ENCODE peak calls at places on chromosome 5, in ten cellular contexts. T is lung, R is small intestine, J is mesendoderm, M is OCI-LY7, K is brain microvascular endothelial cell, O is SK-N-SH, D is choroid plexus epithelial cell, G is AG10803, X is BE2C. U is an unnamed sample.

GRCh38 chr5:127723571-127723970 is 20.4 kb downstream of the CCDC192 start:
- DNase-seq in M (no peak), J (no peak), K (peak; percentile 12), T (peak; percentile 60), R (no peak), D (peak; percentile 62), O (no peak), G (peak; percentile 12), X (no peak), U (no peak)

GRCh38 chr5:132777209-132778069 is at the start of gene SEPTIN8:
- DNase-seq in M (peak; percentile 31), T (no peak), R (peak; percentile 51), X (peak; percentile 67), O (peak; percentile 90), J (peak; percentile 11), K (no peak), D (no peak), G (peak; percentile 57), U (no peak)

GRCh38 chr5:69335341-69335975 is 2.9 kb upstream of the CCDC125 start:
- DNase-seq in X (no peak), T (no peak), O (no peak), R (peak; percentile 54), D (no peak), M (no peak), K (no peak), G (no peak), J (no peak), U (no peak)

GRCh38 chr5:88290801-88291200 is 22.2 kb upstream of the TMEM161B start:
- DNase-seq in K (peak; percentile 27), J (no peak), D (peak; percentile 4), R (no peak), O (no peak), X (no peak), M (no peak), G (no peak), T (no peak), U (peak; percentile 11)

GRCh38 chr5:160506006-160507004 is 84.7 kb downstream of the PTTG1 start:
- DNase-seq in M (peak; percentile 51), K (peak; percentile 70), J (peak; percentile 77), D (peak; percentile 68), X (peak; percentile 34), O (peak; percentile 23), G (peak; percentile 62), R (peak; percentile 20), T (no peak), U (no peak)

GRCh38 chr5:91820874-91821273 is 437.8 kb upstream of the ARRDC3 start:
- DNase-seq in D (no peak), R (no peak), G (no peak), O (no peak), M (no peak), J (no peak), T (no peak), K (no peak), X (no peak), U (no peak)

GRCh38 chr5:44266882-44267577 is 122.2 kb downstream of the FGF10 start:
- DNase-seq in K (no peak), X (no peak), G (no peak), M (no peak), R (no peak), J (peak; percentile 74), O (no peak), D (no peak), T (no peak), U (no peak)

GRCh38 chr5:74947961-74948613 is 81.9 kb upstream of the FAM169A start:
- DNase-seq in X (no peak), D (peak; percentile 78), K (peak; percentile 43), G (no peak), T (no peak), M (no peak), O (no peak), J (peak; percentile 58), R (no peak), U (no peak)

DNA sequence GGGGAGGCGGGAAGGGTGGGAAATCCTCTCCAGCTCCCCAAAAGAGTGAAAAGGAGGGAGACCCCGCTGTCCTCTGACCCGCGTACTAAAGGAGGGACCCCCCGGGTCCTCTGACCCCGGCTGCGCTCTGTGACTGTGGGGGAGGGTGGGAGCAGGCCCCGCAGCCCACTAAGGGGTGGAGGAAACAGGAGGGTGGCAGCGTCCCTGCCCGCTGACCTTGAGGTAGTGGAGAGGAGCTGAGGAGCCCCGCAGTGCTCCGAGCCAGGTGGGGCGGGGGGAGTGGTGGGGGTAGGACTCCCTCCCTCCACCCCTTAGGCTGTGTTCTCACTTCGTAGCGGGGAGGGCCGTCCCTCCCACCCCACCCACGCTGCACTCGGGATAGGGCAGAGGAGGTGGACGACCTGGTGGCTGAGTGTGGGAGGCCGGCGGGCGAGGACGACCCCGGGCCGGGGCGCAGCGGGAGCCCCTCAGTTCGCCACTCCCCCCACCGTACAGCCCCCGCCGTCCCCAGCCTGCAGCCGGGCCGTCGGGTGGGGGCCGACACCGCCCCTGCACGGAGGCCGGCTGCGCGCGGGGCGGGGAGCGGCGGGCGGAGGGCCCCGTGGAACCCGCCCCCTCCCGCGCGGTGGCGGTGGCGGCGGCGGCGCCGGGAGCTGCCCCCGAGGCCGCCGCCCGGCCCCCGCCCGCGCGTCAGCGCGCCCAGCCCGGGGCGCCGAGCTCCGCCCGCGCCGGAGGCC is at the start of gene ADCY2:
- DNase-seq in D (no peak), M (no peak), J (peak; percentile 85), O (peak; percentile 21), X (no peak), R (no peak), G (no peak), K (no peak), T (no peak), U (no peak)
- H3K4me3 ChIP-seq in D (no peak within 1 kb of the TSS), M (no peak within 1 kb of the TSS), J (peak within 1 kb of the TSS; percentile 77), O (no peak within 1 kb of the TSS), X (no peak within 1 kb of the TSS), R (no peak within 1 kb of the TSS), G (peak within 1 kb of the TSS; percentile 22), K (no peak within 1 kb of the TSS), T (peak within 1 kb of the TSS; percentile 28), U (no peak within 1 kb of the TSS)

GRCh38 chr5:159104759-159105317 is 5.1 kb upstream of the EBF1 start:
- DNase-seq in T (no peak), D (no peak), R (no peak), K (no peak), J (no peak), X (no peak), O (no peak), G (no peak), M (no peak), U (no peak)

GRCh38 chr5:159105318-159106053 is 5.8 kb upstream of the EBF1 start:
- DNase-seq in K (no peak), J (peak; percentile 41), R (no peak), M (no peak), D (no peak), X (no peak), T (no peak), G (no peak), O (no peak), U (no peak)

GRCh38 chr5:159106569-159107282 is 7.0 kb upstream of the EBF1 start:
- DNase-seq in X (peak; percentile 89), O (peak; percentile 91), G (peak; percentile 67), D (peak; percentile 80), J (peak; percentile 81), M (peak; percentile 89), K (peak; percentile 60), R (peak; percentile 37), T (peak; percentile 71), U (peak; percentile 22)

GRCh38 chr5:159107308-159107707 is 7.6 kb upstream of the EBF1 start:
- DNase-seq in J (no peak), G (no peak), M (no peak), R (no peak), D (no peak), O (no peak), T (no peak), K (no peak), X (no peak), U (no peak)

DNA sequence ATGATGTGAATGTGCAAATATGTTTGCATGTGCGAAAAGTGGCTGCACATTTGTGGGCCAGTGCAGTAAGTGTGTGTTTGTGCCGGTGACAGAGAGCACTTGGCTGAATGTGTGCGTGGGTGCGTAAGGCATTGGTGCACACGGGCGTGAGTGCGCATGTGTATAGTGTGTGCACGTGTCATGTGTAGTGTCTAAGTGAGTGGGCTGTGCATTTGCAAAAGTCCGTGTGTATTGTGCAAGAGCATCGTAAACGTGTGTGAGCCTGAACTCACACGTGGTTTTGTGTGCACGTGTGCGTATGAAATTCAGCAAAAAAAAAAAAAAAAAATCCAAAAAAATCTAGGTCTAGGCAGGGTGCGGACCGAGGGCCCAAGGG is 6.5 kb upstream of the EBF1 start:
- DNase-seq in O (no peak), X (no peak), J (no peak), D (no peak), T (no peak), K (no peak), G (peak; percentile 25), R (no peak), M (peak; percentile 50), U (no peak)
- H3K4me3 ChIP-seq in O (no peak overlapping the region), X (peak overlapping the region; percentile 57), J (no peak overlapping the region), D (peak overlapping the region; percentile 45), T (no peak overlapping the region), K (peak overlapping the region; percentile 39), G (peak overlapping the region; percentile 52), R (no peak overlapping the region), M (peak overlapping the region; percentile 51), U (peak overlapping the region; percentile 36)

GRCh38 chr5:125696762-125697161 is 726.4 kb upstream of the GRAMD2B start:
- DNase-seq in T (no peak), K (peak; percentile 82), M (no peak), X (peak; percentile 54), G (peak; percentile 80), D (peak; percentile 82), J (no peak), O (peak; percentile 33), R (peak; percentile 2), U (peak; percentile 75)

GRCh38 chr5:125700380-125700856 is 722.8 kb upstream of the GRAMD2B start:
- DNase-seq in K (no peak), D (peak; percentile 42), M (no peak), O (no peak), R (peak; percentile 37), X (peak; percentile 11), J (no peak), T (no peak), G (peak; percentile 3), U (no peak)

GRCh38 chr5:125698420-125698819 is 724.8 kb upstream of the GRAMD2B start:
- DNase-seq in X (no peak), J (no peak), M (no peak), R (no peak), G (no peak), K (no peak), O (no peak), D (no peak), T (no peak), U (no peak)

GRCh38 chr5:125695994-125696679 is 727.1 kb upstream of the GRAMD2B start:
- DNase-seq in M (no peak), O (peak; percentile 31), X (no peak), D (no peak), T (no peak), R (peak; percentile 1), J (no peak), G (peak; percentile 52), K (no peak), U (no peak)

DNA sequence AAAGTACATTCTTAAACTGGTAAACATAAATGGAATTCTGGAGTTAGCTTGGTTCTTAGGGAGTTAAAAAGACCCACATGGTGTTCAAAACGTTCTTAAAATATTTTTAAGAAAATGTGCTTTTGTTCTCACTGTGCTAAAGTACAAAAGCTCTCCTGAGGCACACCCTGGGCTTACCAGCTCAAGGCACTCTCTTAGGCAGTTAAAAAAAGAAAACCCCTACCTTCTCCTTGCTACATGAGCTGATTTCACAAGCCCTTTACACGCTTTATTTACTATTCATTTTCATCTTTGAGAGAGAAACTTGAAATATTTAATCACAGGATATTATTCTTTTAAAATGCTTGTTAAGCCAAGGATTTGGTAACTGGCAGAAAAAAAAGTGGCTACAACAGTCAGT is 723.3 kb upstream of the GRAMD2B start:
- DNase-seq in G (no peak), J (no peak), X (no peak), D (peak; percentile 15), R (no peak), O (no peak), K (no peak), T (no peak), M (no peak), U (no peak)
- H3K4me3 ChIP-seq in G (no peak overlapping the region), J (no peak overlapping the region), X (no peak overlapping the region), D (peak overlapping the region; percentile 20), R (no peak overlapping the region), O (no peak overlapping the region), K (no peak overlapping the region), T (no peak overlapping the region), M (no peak overlapping the region), U (no peak overlapping the region)

GRCh38 chr5:142427529-142427928 is 102.7 kb upstream of the SPRY4 start:
- DNase-seq in D (no peak), T (no peak), J (no peak), X (no peak), M (no peak), R (no peak), G (no peak), K (no peak), O (no peak), U (no peak)

GRCh38 chr5:142426676-142427364 is 102.0 kb upstream of the SPRY4 start:
- DNase-seq in X (no peak), T (no peak), M (no peak), G (no peak), O (no peak), R (no peak), J (no peak), D (peak; percentile 90), K (peak; percentile 81), U (peak; percentile 77)

GRCh38 chr5:142425286-142426065 is 100.7 kb upstream of the SPRY4 start:
- DNase-seq in D (peak; percentile 66), R (no peak), T (no peak), G (peak; percentile 87), K (no peak), O (no peak), J (no peak), X (no peak), M (no peak), U (peak; percentile 59)

GRCh38 chr5:142428036-142428772 is 103.4 kb upstream of the SPRY4 start:
- DNase-seq in R (peak; percentile 58), T (no peak), M (no peak), O (no peak), J (no peak), X (no peak), D (no peak), G (no peak), K (no peak), U (no peak)

GRCh38 chr5:142426129-142426641 is 101.4 kb upstream of the SPRY4 start:
- DNase-seq in D (peak; percentile 84), O (no peak), T (no peak), M (no peak), X (no peak), G (peak; percentile 43), R (peak; percentile 21), K (peak; percentile 79), J (peak; percentile 54), U (no peak)
- H3K4me3 ChIP-seq in D (no peak overlapping the region), O (no peak overlapping the region), T (no peak overlapping the region), M (no peak overlapping the region), X (no peak overlapping the region), G (no peak overlapping the region), R (no peak overlapping the region), K (no peak overlapping the region), J (no peak overlapping the region), U (no peak overlapping the region)